ENCODE peak calls at places on chromosomes 5 and 9, in five cellular contexts. One of them, this sample, is unnamed.

GRCh38 chr9:76687861-76688374 is 76.3 kb upstream of the PCA3 start:
- DNase-seq in foreskin fibroblast: peak
- DNase-seq in gastrocnemius medialis: no peak
- DNase-seq in AG04450: no peak
- DNase-seq in mammary epithelial cell: peak
- DNase-seq in this sample: no peak

GRCh38 chr9:112819635-112820496 is 69.3 kb downstream of the SNX30 start:
- DNase-seq in mammary epithelial cell: peak
- DNase-seq in AG04450: peak
- DNase-seq in gastrocnemius medialis: peak
- DNase-seq in foreskin fibroblast: peak
- DNase-seq in this sample: no peak

GRCh38 chr5:61603211-61603908 is 271.3 kb downstream of the ZSWIM6 start:
- DNase-seq in mammary epithelial cell: no peak
- DNase-seq in gastrocnemius medialis: no peak
- DNase-seq in AG04450: no peak
- DNase-seq in foreskin fibroblast: no peak
- DNase-seq in this sample: no peak

GRCh38 chr5:91339053-91339710 is 43.9 kb downstream of the ARRDC3 start:
- DNase-seq in mammary epithelial cell: no peak
- DNase-seq in gastrocnemius medialis: no peak
- DNase-seq in AG04450: no peak
- DNase-seq in foreskin fibroblast: peak
- DNase-seq in this sample: no peak

GRCh38 chr5:71663570-71663969 is 55.5 kb upstream of the CARTPT start:
- DNase-seq in gastrocnemius medialis: no peak
- DNase-seq in foreskin fibroblast: no peak
- DNase-seq in mammary epithelial cell: no peak
- DNase-seq in AG04450: no peak
- DNase-seq in this sample: no peak

GRCh38 chr9:21096172-21096900 is 18.6 kb upstream of the IFNB1 start:
- DNase-seq in AG04450: peak
- DNase-seq in gastrocnemius medialis: no peak
- DNase-seq in foreskin fibroblast: peak
- DNase-seq in mammary epithelial cell: peak
- DNase-seq in this sample: no peak

GRCh38 chr9:15837079-15837679 is 284.3 kb downstream of the CCDC171 start:
- DNase-seq in mammary epithelial cell: peak
- DNase-seq in AG04450: peak
- DNase-seq in gastrocnemius medialis: no peak
- DNase-seq in foreskin fibroblast: peak
- DNase-seq in this sample: no peak

GRCh38 chr5:153523196-153523595 is 32.7 kb downstream of the GRIA1 start:
- DNase-seq in AG04450: no peak
- DNase-seq in gastrocnemius medialis: no peak
- DNase-seq in foreskin fibroblast: peak
- DNase-seq in mammary epithelial cell: peak
- DNase-seq in this sample: no peak

GRCh38 chr9:117205806-117206205 is 209.1 kb downstream of the ASTN2 start:
- DNase-seq in foreskin fibroblast: no peak
- DNase-seq in mammary epithelial cell: no peak
- DNase-seq in AG04450: no peak
- DNase-seq in gastrocnemius medialis: no peak
- DNase-seq in this sample: no peak

GRCh38 chr5:127373858-127374491 is 83.4 kb downstream of the MEGF10 start:
- DNase-seq in foreskin fibroblast: no peak
- DNase-seq in AG04450: no peak
- DNase-seq in mammary epithelial cell: no peak
- DNase-seq in gastrocnemius medialis: no peak
- DNase-seq in this sample: no peak

GRCh38 chr9:121718063-121718462 is 66.6 kb downstream of the DAB2IP start:
- DNase-seq in gastrocnemius medialis: no peak
- DNase-seq in foreskin fibroblast: peak
- DNase-seq in AG04450: no peak
- DNase-seq in mammary epithelial cell: peak
- DNase-seq in this sample: no peak

GRCh38 chr9:16824545-16825041 is 45.9 kb downstream of the BNC2 start:
- DNase-seq in mammary epithelial cell: peak
- DNase-seq in foreskin fibroblast: no peak
- DNase-seq in gastrocnemius medialis: no peak
- DNase-seq in AG04450: peak
- DNase-seq in this sample: no peak

GRCh38 chr5:60349891-60350415 is 350.0 kb downstream of the DEPDC1B start:
- DNase-seq in AG04450: no peak
- DNase-seq in gastrocnemius medialis: no peak
- DNase-seq in foreskin fibroblast: no peak
- DNase-seq in mammary epithelial cell: no peak
- DNase-seq in this sample: no peak

GRCh38 chr5:95781101-95781583 is 41.4 kb downstream of the GLRX start:
- DNase-seq in foreskin fibroblast: peak
- DNase-seq in mammary epithelial cell: peak
- DNase-seq in gastrocnemius medialis: peak
- DNase-seq in AG04450: no peak
- DNase-seq in this sample: no peak

GRCh38 chr5:19859020-19859419 is 129.0 kb downstream of the CDH18 start:
- DNase-seq in gastrocnemius medialis: no peak
- DNase-seq in AG04450: no peak
- DNase-seq in mammary epithelial cell: no peak
- DNase-seq in foreskin fibroblast: no peak
- DNase-seq in this sample: no peak

GRCh38 chr9:32558408-32558914 is 6.1 kb upstream of the TOPORS start:
- DNase-seq in AG04450: no peak
- DNase-seq in foreskin fibroblast: no peak
- DNase-seq in mammary epithelial cell: no peak
- DNase-seq in gastrocnemius medialis: no peak
- DNase-seq in this sample: no peak

GRCh38 chr9:87862536-87863268 is 20.0 kb upstream of the SPATA31E1 start:
- DNase-seq in AG04450: peak
- DNase-seq in mammary epithelial cell: peak
- DNase-seq in foreskin fibroblast: peak
- DNase-seq in gastrocnemius medialis: no peak
- DNase-seq in this sample: no peak

GRCh38 chr9:72315089-72315509 is 49.9 kb downstream of the ZFAND5 start:
- DNase-seq in gastrocnemius medialis: peak
- DNase-seq in foreskin fibroblast: no peak
- DNase-seq in AG04450: no peak
- DNase-seq in mammary epithelial cell: peak
- DNase-seq in this sample: no peak

GRCh38 chr9:99259231-99259918 is 37.3 kb downstream of the SEC61B start:
- DNase-seq in gastrocnemius medialis: peak
- DNase-seq in AG04450: no peak
- DNase-seq in mammary epithelial cell: no peak
- DNase-seq in foreskin fibroblast: peak
- DNase-seq in this sample: no peak

GRCh38 chr5:175052351-175052750 is 328.0 kb downstream of the MSX2 start:
- DNase-seq in foreskin fibroblast: no peak
- DNase-seq in AG04450: no peak
- DNase-seq in mammary epithelial cell: no peak
- DNase-seq in gastrocnemius medialis: no peak
- DNase-seq in this sample: no peak

GRCh38 chr9:37364751-37365360 is 57.6 kb upstream of the GRHPR start:
- DNase-seq in mammary epithelial cell: no peak
- DNase-seq in foreskin fibroblast: no peak
- DNase-seq in gastrocnemius medialis: no peak
- DNase-seq in AG04450: no peak
- DNase-seq in this sample: no peak

GRCh38 chr9:15373201-15373530 is 49.5 kb upstream of the SNAPC3 start:
- DNase-seq in gastrocnemius medialis: no peak
- DNase-seq in foreskin fibroblast: peak
- DNase-seq in AG04450: peak
- DNase-seq in mammary epithelial cell: no peak
- DNase-seq in this sample: no peak

GRCh38 chr5:108028411-108028810 is 353.5 kb downstream of the FBXL17 start:
- DNase-seq in AG04450: no peak
- DNase-seq in gastrocnemius medialis: no peak
- DNase-seq in mammary epithelial cell: peak
- DNase-seq in foreskin fibroblast: peak
- DNase-seq in this sample: no peak

GRCh38 chr5:140674211-140674610 is 835 bp upstream of the DND1 start:
- DNase-seq in mammary epithelial cell: no peak
- DNase-seq in AG04450: no peak
- DNase-seq in foreskin fibroblast: no peak
- DNase-seq in gastrocnemius medialis: no peak
- DNase-seq in this sample: no peak

GRCh38 chr5:34416501-34417008 is 239.6 kb upstream of the RAI14 start:
- DNase-seq in foreskin fibroblast: no peak
- DNase-seq in AG04450: no peak
- DNase-seq in gastrocnemius medialis: no peak
- DNase-seq in mammary epithelial cell: no peak
- DNase-seq in this sample: no peak

GRCh38 chr5:267716-268115 is 3.7 kb upstream of the PDCD6 start:
- DNase-seq in AG04450: no peak
- DNase-seq in mammary epithelial cell: no peak
- DNase-seq in foreskin fibroblast: no peak
- DNase-seq in gastrocnemius medialis: no peak
- DNase-seq in this sample: no peak

GRCh38 chr9:122394265-122395242 is 23.7 kb downstream of the PTGS1 start:
- DNase-seq in gastrocnemius medialis: peak
- DNase-seq in mammary epithelial cell: peak
- DNase-seq in foreskin fibroblast: peak
- DNase-seq in AG04450: peak
- DNase-seq in this sample: peak

GRCh38 chr9:100206899-100207298 is 107.9 kb downstream of the INVS start:
- DNase-seq in AG04450: no peak
- DNase-seq in mammary epithelial cell: no peak
- DNase-seq in gastrocnemius medialis: no peak
- DNase-seq in foreskin fibroblast: no peak
- DNase-seq in this sample: no peak

GRCh38 chr9:32581512-32582143 is 8.7 kb upstream of the NDUFB6 start:
- DNase-seq in foreskin fibroblast: peak
- DNase-seq in AG04450: peak
- DNase-seq in mammary epithelial cell: peak
- DNase-seq in gastrocnemius medialis: no peak
- DNase-seq in this sample: no peak

GRCh38 chr9:37639109-37639748 is 11.5 kb upstream of the FRMPD1 start:
- DNase-seq in foreskin fibroblast: peak
- DNase-seq in AG04450: no peak
- DNase-seq in gastrocnemius medialis: no peak
- DNase-seq in mammary epithelial cell: peak
- DNase-seq in this sample: no peak

GRCh38 chr9:87405677-87406544 is 91.8 kb upstream of the DAPK1 start:
- DNase-seq in gastrocnemius medialis: peak
- DNase-seq in foreskin fibroblast: no peak
- DNase-seq in mammary epithelial cell: no peak
- DNase-seq in AG04450: no peak
- DNase-seq in this sample: no peak

GRCh38 chr5:128498844-128499455 is 39.1 kb downstream of the FBN2 start:
- DNase-seq in foreskin fibroblast: peak
- DNase-seq in mammary epithelial cell: peak
- DNase-seq in AG04450: peak
- DNase-seq in gastrocnemius medialis: no peak
- DNase-seq in this sample: no peak

GRCh38 chr5:71455427-71456361 is at the start of gene BDP1:
- DNase-seq in AG04450: peak
- DNase-seq in mammary epithelial cell: peak
- DNase-seq in gastrocnemius medialis: peak
- DNase-seq in foreskin fibroblast: peak
- DNase-seq in this sample: peak

GRCh38 chr5:2353211-2353610 is 398.3 kb downstream of the IRX2 start:
- DNase-seq in AG04450: no peak
- DNase-seq in foreskin fibroblast: no peak
- DNase-seq in mammary epithelial cell: no peak
- DNase-seq in gastrocnemius medialis: no peak
- DNase-seq in this sample: no peak

GRCh38 chr5:170420809-170421412 is 31.7 kb upstream of the KCNMB1 start:
- DNase-seq in foreskin fibroblast: peak
- DNase-seq in AG04450: peak
- DNase-seq in mammary epithelial cell: peak
- DNase-seq in gastrocnemius medialis: no peak
- DNase-seq in this sample: no peak

GRCh38 chr5:173583384-173583783 is 33.1 kb downstream of the BOD1 start:
- DNase-seq in foreskin fibroblast: no peak
- DNase-seq in mammary epithelial cell: no peak
- DNase-seq in gastrocnemius medialis: no peak
- DNase-seq in AG04450: no peak
- DNase-seq in this sample: no peak

GRCh38 chr9:134204991-134205578 is 40.7 kb upstream of the RNU6ATAC start:
- DNase-seq in AG04450: no peak
- DNase-seq in foreskin fibroblast: no peak
- DNase-seq in mammary epithelial cell: no peak
- DNase-seq in gastrocnemius medialis: no peak
- DNase-seq in this sample: no peak

GRCh38 chr5:162227075-162227474 is 159.5 kb downstream of the GABRG2 start:
- DNase-seq in AG04450: no peak
- DNase-seq in gastrocnemius medialis: no peak
- DNase-seq in mammary epithelial cell: no peak
- DNase-seq in foreskin fibroblast: no peak
- DNase-seq in this sample: no peak

GRCh38 chr5:162217037-162217436 is 149.5 kb downstream of the GABRG2 start:
- DNase-seq in AG04450: no peak
- DNase-seq in mammary epithelial cell: no peak
- DNase-seq in foreskin fibroblast: no peak
- DNase-seq in gastrocnemius medialis: no peak
- DNase-seq in this sample: no peak

GRCh38 chr5:162221884-162222283 is 154.3 kb downstream of the GABRG2 start:
- DNase-seq in mammary epithelial cell: no peak
- DNase-seq in foreskin fibroblast: no peak
- DNase-seq in gastrocnemius medialis: no peak
- DNase-seq in AG04450: no peak
- DNase-seq in this sample: no peak
- TF ChIP-seq CTCF in mammary epithelial cell: no peak
- TF ChIP-seq CTCF in foreskin fibroblast: no peak
- TF ChIP-seq CTCF in gastrocnemius medialis: no peak
- TF ChIP-seq CTCF in AG04450: no peak
- TF ChIP-seq CTCF in this sample: peak

GRCh38 chr5:29811914-29812679 is 1381.4 kb upstream of the CDH6 start:
- DNase-seq in gastrocnemius medialis: no peak
- DNase-seq in foreskin fibroblast: no peak
- DNase-seq in mammary epithelial cell: no peak
- DNase-seq in AG04450: no peak
- DNase-seq in this sample: no peak
- TF ChIP-seq CTCF in gastrocnemius medialis: no peak
- TF ChIP-seq CTCF in foreskin fibroblast: no peak
- TF ChIP-seq CTCF in mammary epithelial cell: no peak
- TF ChIP-seq CTCF in AG04450: no peak
- TF ChIP-seq CTCF in this sample: peak

GRCh38 chr9:133048595-133048994 is 13.2 kb upstream of the CEL start:
- DNase-seq in AG04450: no peak
- DNase-seq in foreskin fibroblast: peak
- DNase-seq in gastrocnemius medialis: no peak
- DNase-seq in mammary epithelial cell: no peak
- DNase-seq in this sample: no peak
- TF ChIP-seq CTCF in AG04450: peak
- TF ChIP-seq CTCF in foreskin fibroblast: peak
- TF ChIP-seq CTCF in gastrocnemius medialis: peak
- TF ChIP-seq CTCF in mammary epithelial cell: peak
- TF ChIP-seq CTCF in this sample: peak

GRCh38 chr5:40204157-40204556 is 475.6 kb upstream of the PTGER4 start:
- DNase-seq in foreskin fibroblast: no peak
- DNase-seq in gastrocnemius medialis: no peak
- DNase-seq in AG04450: no peak
- DNase-seq in mammary epithelial cell: no peak
- DNase-seq in this sample: no peak

GRCh38 chr5:40210705-40211104 is 469.0 kb upstream of the PTGER4 start:
- DNase-seq in AG04450: no peak
- DNase-seq in gastrocnemius medialis: no peak
- DNase-seq in mammary epithelial cell: no peak
- DNase-seq in foreskin fibroblast: no peak
- DNase-seq in this sample: no peak

GRCh38 chr5:40202852-40203440 is 476.8 kb upstream of the PTGER4 start:
- DNase-seq in mammary epithelial cell: no peak
- DNase-seq in gastrocnemius medialis: no peak
- DNase-seq in foreskin fibroblast: no peak
- DNase-seq in AG04450: no peak
- DNase-seq in this sample: no peak

GRCh38 chr5:40206030-40206429 is 473.7 kb upstream of the PTGER4 start:
- DNase-seq in foreskin fibroblast: no peak
- DNase-seq in mammary epithelial cell: no peak
- DNase-seq in AG04450: no peak
- DNase-seq in gastrocnemius medialis: no peak
- DNase-seq in this sample: no peak
- TF ChIP-seq CTCF in foreskin fibroblast: no peak
- TF ChIP-seq CTCF in mammary epithelial cell: no peak
- TF ChIP-seq CTCF in AG04450: no peak
- TF ChIP-seq CTCF in gastrocnemius medialis: no peak
- TF ChIP-seq CTCF in this sample: no peak

This sample was measured in type B pancreatic cell.